ENCODE peak calls at places on chromosomes 3 and 15, in five cellular contexts. One of them, this sample, is unnamed.
A peak's percentile ranks its signal among the peaks of the same experiment; 100 is the strongest.

GRCh38 chr15:101308604-101309435 is 13.8 kb upstream of the SNRPA1 start:
- DNase-seq in mesenchymal stem cell: no peak
- DNase-seq in H9: no peak
- DNase-seq in H1: no peak
- DNase-seq in trophoblast cell: no peak
- DNase-seq in this sample: no peak

GRCh38 chr15:72116680-72117447 is 1.1 kb downstream of the MYO9A start:
- DNase-seq in mesenchymal stem cell: no peak
- DNase-seq in H9: no peak
- DNase-seq in H1: no peak
- DNase-seq in trophoblast cell: peak; percentile 28
- DNase-seq in this sample: no peak

GRCh38 chr15:95341686-95342085 is 988.8 kb upstream of the NR2F2 start:
- DNase-seq in mesenchymal stem cell: no peak
- DNase-seq in H9: no peak
- DNase-seq in H1: no peak
- DNase-seq in trophoblast cell: no peak
- DNase-seq in this sample: no peak

GRCh38 chr3:126604691-126605090 is 46.0 kb upstream of the C3orf22 start:
- DNase-seq in mesenchymal stem cell: no peak
- DNase-seq in H9: no peak
- DNase-seq in H1: no peak
- DNase-seq in trophoblast cell: no peak
- DNase-seq in this sample: no peak

GRCh38 chr3:16513141-16514020 is at the start of gene RFTN1:
- DNase-seq in mesenchymal stem cell: peak; percentile 81
- DNase-seq in H9: peak; percentile 45
- DNase-seq in H1: peak; percentile 67
- DNase-seq in trophoblast cell: peak; percentile 58
- DNase-seq in this sample: peak; percentile 31

GRCh38 chr3:181695661-181696491 is 15.8 kb upstream of the SOX2 start:
- DNase-seq in mesenchymal stem cell: no peak
- DNase-seq in H9: no peak
- DNase-seq in H1: peak; percentile 53
- DNase-seq in trophoblast cell: peak; percentile 14
- DNase-seq in this sample: no peak

GRCh38 chr15:89383635-89384604 is 49.3 kb upstream of the POLG start:
- DNase-seq in mesenchymal stem cell: peak; percentile 38
- DNase-seq in H9: peak; percentile 44
- DNase-seq in H1: no peak
- DNase-seq in trophoblast cell: no peak
- DNase-seq in this sample: no peak

GRCh38 chr3:29416514-29416913 is 135.6 kb downstream of the RBMS3 start:
- DNase-seq in mesenchymal stem cell: no peak
- DNase-seq in H9: no peak
- DNase-seq in H1: no peak
- DNase-seq in trophoblast cell: no peak
- DNase-seq in this sample: no peak

GRCh38 chr3:155753038-155753647 is 8.3 kb upstream of the PLCH1 start:
- DNase-seq in mesenchymal stem cell: peak; percentile 33
- DNase-seq in H9: no peak
- DNase-seq in H1: no peak
- DNase-seq in trophoblast cell: peak; percentile 47
- DNase-seq in this sample: no peak

GRCh38 chr3:126537730-126538281 is 13.9 kb downstream of the CHST13 start:
- DNase-seq in mesenchymal stem cell: no peak
- DNase-seq in H9: peak; percentile 22
- DNase-seq in H1: no peak
- DNase-seq in trophoblast cell: no peak
- DNase-seq in this sample: no peak

GRCh38 chr15:54619180-54619579 is 577.6 kb downstream of the RSL24D1 start:
- DNase-seq in mesenchymal stem cell: no peak
- DNase-seq in H9: no peak
- DNase-seq in H1: no peak
- DNase-seq in trophoblast cell: no peak
- DNase-seq in this sample: no peak

GRCh38 chr15:91555307-91555706 is 298.2 kb upstream of the SLCO3A1 start:
- DNase-seq in mesenchymal stem cell: no peak
- DNase-seq in H9: peak; percentile 34
- DNase-seq in H1: no peak
- DNase-seq in trophoblast cell: no peak
- DNase-seq in this sample: no peak

GRCh38 chr3:38649500-38650247 is at the start of gene SCN5A:
- DNase-seq in mesenchymal stem cell: peak; percentile 11
- DNase-seq in H9: peak; percentile 73
- DNase-seq in H1: peak; percentile 82
- DNase-seq in trophoblast cell: peak; percentile 37
- DNase-seq in this sample: no peak

GRCh38 chr3:177906573-177907229 is 629.5 kb upstream of the KCNMB2 start:
- DNase-seq in mesenchymal stem cell: no peak
- DNase-seq in H9: no peak
- DNase-seq in H1: no peak
- DNase-seq in trophoblast cell: no peak
- DNase-seq in this sample: no peak

GRCh38 chr3:70261283-70261682 is 51.2 kb downstream of the MDFIC2 start:
- DNase-seq in mesenchymal stem cell: no peak
- DNase-seq in H9: no peak
- DNase-seq in H1: no peak
- DNase-seq in trophoblast cell: no peak
- DNase-seq in this sample: no peak

GRCh38 chr3:192444096-192444790 is 283.1 kb downstream of the FGF12 start:
- DNase-seq in mesenchymal stem cell: peak; percentile 60
- DNase-seq in H9: peak; percentile 73
- DNase-seq in H1: peak; percentile 88
- DNase-seq in trophoblast cell: peak; percentile 78
- DNase-seq in this sample: peak; percentile 64

GRCh38 chr3:56890448-56891083 is 88.8 kb upstream of the ARHGEF3 start:
- DNase-seq in mesenchymal stem cell: no peak
- DNase-seq in H9: no peak
- DNase-seq in H1: no peak
- DNase-seq in trophoblast cell: no peak
- DNase-seq in this sample: no peak

GRCh38 chr15:57472861-57473260 is 96.6 kb downstream of the CGNL1 start:
- DNase-seq in mesenchymal stem cell: no peak
- DNase-seq in H9: no peak
- DNase-seq in H1: no peak
- DNase-seq in trophoblast cell: no peak
- DNase-seq in this sample: no peak

GRCh38 chr3:184230081-184230602 is 757 bp downstream of the VWA5B2 start:
- DNase-seq in mesenchymal stem cell: no peak
- DNase-seq in H9: no peak
- DNase-seq in H1: peak; percentile 58
- DNase-seq in trophoblast cell: no peak
- DNase-seq in this sample: no peak

GRCh38 chr3:125055913-125056705 is at the start of gene HEG1:
- DNase-seq in mesenchymal stem cell: peak; percentile 91
- DNase-seq in H9: peak; percentile 80
- DNase-seq in H1: peak; percentile 83
- DNase-seq in trophoblast cell: peak; percentile 91
- DNase-seq in this sample: peak; percentile 74

DNA sequence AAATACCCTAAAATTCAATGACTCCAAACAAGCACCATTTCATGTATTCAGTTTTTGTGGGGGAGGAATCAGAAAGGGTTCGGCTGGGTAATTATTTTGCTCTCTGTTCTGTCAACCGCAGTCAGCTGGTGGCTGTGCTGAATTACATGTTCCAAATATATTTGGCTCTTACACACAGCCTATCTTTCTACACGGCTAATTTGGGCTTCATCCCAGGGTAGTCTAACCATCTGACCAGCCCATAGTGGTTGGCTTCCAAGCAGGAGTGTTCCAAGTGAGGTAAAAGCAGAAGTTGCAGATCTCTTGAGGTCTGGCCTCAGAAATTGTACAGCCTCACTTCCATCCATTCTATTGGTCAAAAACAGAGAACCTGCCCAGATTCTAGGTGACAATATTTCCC is 760.8 kb upstream of the SEMA6D start:
- DNase-seq in mesenchymal stem cell: no peak
- DNase-seq in H9: no peak
- DNase-seq in H1: no peak
- DNase-seq in trophoblast cell: no peak
- DNase-seq in this sample: no peak
- H2BK12ac ChIP-seq in mesenchymal stem cell: no peak overlapping the region
- H2BK12ac ChIP-seq in H9: no peak overlapping the region
- H2BK12ac ChIP-seq in H1: no peak overlapping the region
- H2BK12ac ChIP-seq in trophoblast cell: peak overlapping the region; percentile 1
- H2BK12ac ChIP-seq in this sample: no peak overlapping the region

DNA sequence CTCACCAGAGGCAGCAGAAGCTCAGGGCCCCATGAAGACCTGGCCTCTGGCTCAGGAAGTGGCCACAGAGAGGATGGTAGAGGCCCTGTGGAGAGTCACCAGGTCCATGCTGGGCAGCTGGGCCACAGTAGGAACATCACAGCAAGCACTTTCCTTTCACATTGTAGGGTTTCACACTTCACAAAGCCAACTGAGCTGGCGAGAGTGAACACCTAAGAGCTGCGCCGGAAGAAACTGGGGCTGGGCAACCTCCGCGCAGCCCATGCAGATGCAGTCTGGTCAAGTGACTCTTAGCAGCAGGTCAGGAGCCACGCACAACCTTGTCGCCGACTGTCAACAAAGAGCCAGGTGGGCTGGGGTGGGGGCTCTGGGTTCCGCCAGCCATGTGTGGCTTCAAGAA is 15.3 kb upstream of the SHISA5 start:
- DNase-seq in mesenchymal stem cell: no peak
- DNase-seq in H9: no peak
- DNase-seq in H1: no peak
- DNase-seq in trophoblast cell: no peak
- DNase-seq in this sample: no peak
- H2BK12ac ChIP-seq in mesenchymal stem cell: no peak overlapping the region
- H2BK12ac ChIP-seq in H9: no peak overlapping the region
- H2BK12ac ChIP-seq in H1: no peak overlapping the region
- H2BK12ac ChIP-seq in trophoblast cell: no peak overlapping the region
- H2BK12ac ChIP-seq in this sample: no peak overlapping the region

GRCh38 chr3:134079111-134079531 is 49.4 kb upstream of the SLCO2A1 start:
- DNase-seq in mesenchymal stem cell: no peak
- DNase-seq in H9: no peak
- DNase-seq in H1: no peak
- DNase-seq in trophoblast cell: peak; percentile 98
- DNase-seq in this sample: no peak

GRCh38 chr3:134079761-134080160 is 50.0 kb upstream of the SLCO2A1 start:
- DNase-seq in mesenchymal stem cell: no peak
- DNase-seq in H9: no peak
- DNase-seq in H1: no peak
- DNase-seq in trophoblast cell: peak; percentile 94
- DNase-seq in this sample: no peak

GRCh38 chr3:134076816-134077215 is 47.1 kb upstream of the SLCO2A1 start:
- DNase-seq in mesenchymal stem cell: no peak
- DNase-seq in H9: no peak
- DNase-seq in H1: peak; percentile 22
- DNase-seq in trophoblast cell: no peak
- DNase-seq in this sample: no peak

GRCh38 chr3:134078169-134078821 is 48.6 kb upstream of the SLCO2A1 start:
- DNase-seq in mesenchymal stem cell: no peak
- DNase-seq in H9: no peak
- DNase-seq in H1: peak; percentile 14
- DNase-seq in trophoblast cell: peak; percentile 60
- DNase-seq in this sample: no peak

DNA sequence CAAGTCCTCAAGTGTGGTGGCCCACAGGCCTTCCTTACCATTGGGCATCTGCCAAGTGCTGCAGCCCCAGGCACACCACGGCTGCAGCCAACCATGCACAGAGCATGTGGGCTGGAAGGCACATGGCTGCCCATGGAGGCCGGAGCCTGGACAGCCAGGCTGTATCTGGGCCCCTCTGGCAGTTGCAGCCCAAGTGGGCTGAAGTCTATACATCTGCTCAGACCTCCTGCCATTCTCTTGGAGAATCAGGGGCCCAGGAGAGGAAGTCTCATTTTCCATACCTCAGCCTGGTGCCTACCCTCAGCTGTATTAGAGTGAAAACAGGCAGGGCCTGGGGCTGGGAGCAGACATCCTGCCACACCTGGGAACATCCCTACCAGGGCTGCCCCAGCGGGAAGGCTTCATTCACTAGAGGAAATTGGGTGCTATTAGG is 47.9 kb upstream of the SLCO2A1 start:
- DNase-seq in mesenchymal stem cell: no peak
- DNase-seq in H9: no peak
- DNase-seq in H1: peak; percentile 24
- DNase-seq in trophoblast cell: no peak
- DNase-seq in this sample: no peak
- H2BK12ac ChIP-seq in mesenchymal stem cell: no peak overlapping the region
- H2BK12ac ChIP-seq in H9: no peak overlapping the region
- H2BK12ac ChIP-seq in H1: no peak overlapping the region
- H2BK12ac ChIP-seq in trophoblast cell: peak overlapping the region; percentile 23
- H2BK12ac ChIP-seq in this sample: no peak overlapping the region

GRCh38 chr15:68378595-68378994 is 53.4 kb downstream of the ITGA11 start:
- DNase-seq in mesenchymal stem cell: no peak
- DNase-seq in H9: no peak
- DNase-seq in H1: no peak
- DNase-seq in trophoblast cell: no peak
- DNase-seq in this sample: no peak
- H2BK12ac ChIP-seq in mesenchymal stem cell: no peak overlapping the region
- H2BK12ac ChIP-seq in H9: no peak overlapping the region
- H2BK12ac ChIP-seq in H1: no peak overlapping the region
- H2BK12ac ChIP-seq in trophoblast cell: no peak overlapping the region
- H2BK12ac ChIP-seq in this sample: no peak overlapping the region